ENCODE peak calls at places on chromosome 12, in five cellular contexts. Z, H, R, B and V are unnamed samples.

GRCh38 chr12:106883421-106883820 is 72.3 kb upstream of the TMEM263 start:
- DNase-seq in Z (no peak), H (no peak), R (no peak), B (no peak), V (no peak)

GRCh38 chr12:96047621-96048211 is 12.3 kb upstream of the LTA4H start:
- DNase-seq in Z (no peak), H (no peak), R (no peak), B (no peak), V (no peak)

GRCh38 chr12:101018540-101018939 is 191.5 kb downstream of the SLC5A8 start:
- DNase-seq in Z (no peak), H (no peak), R (no peak), B (peak), V (peak)

GRCh38 chr12:56425940-56426438 is 23.2 kb downstream of the TIMELESS start:
- DNase-seq in Z (no peak), H (no peak), R (no peak), B (no peak), V (no peak)

GRCh38 chr12:110279976-110280783 is 867 bp upstream of the ATP2A2 start:
- DNase-seq in Z (peak), H (no peak), R (peak), B (peak), V (peak)

GRCh38 chr12:5184159-5184558 is 140.5 kb downstream of the KCNA5 start:
- DNase-seq in Z (no peak), H (no peak), R (no peak), B (no peak), V (no peak)

GRCh38 chr12:3491938-3492867 is 1.2 kb downstream of the PRMT8 start:
- DNase-seq in Z (peak), H (no peak), R (peak), B (peak), V (peak)

GRCh38 chr12:80565276-80565675 is 121.2 kb downstream of the PTPRQ start:
- DNase-seq in Z (no peak), H (no peak), R (no peak), B (no peak), V (no peak)